ENCODE peak calls at places on chromosome 10, in six cellular contexts. R is neuronal stem cell, U is IMR-90, Z is mesenchymal stem cell, J is trophoblast cell, M is H1. V is an unnamed sample.
A peak's percentile ranks its signal among the peaks of the same experiment; 100 is the strongest.

GRCh38 chr10:103840747-103841085 is 14.7 kb downstream of the SH3PXD2A start:
- DNase-seq in R (no peak), U (no peak), Z (no peak), J (no peak), M (no peak), V (no peak)

GRCh38 chr10:86256690-86257315 is 109.8 kb downstream of the GRID1 start:
- DNase-seq in R (no peak), U (no peak), Z (no peak), J (no peak), M (peak; percentile 22), V (peak; percentile 5)

GRCh38 chr10:100146875-100147665 is 38.8 kb downstream of the ERLIN1 start:
- DNase-seq in R (no peak), U (no peak), Z (peak; percentile 14), J (peak; percentile 72), M (no peak), V (no peak)

GRCh38 chr10:58660577-58661255 is 148.0 kb downstream of the BICC1 start:
- DNase-seq in R (no peak), U (no peak), Z (no peak), J (no peak), M (no peak), V (no peak)

GRCh38 chr10:113849140-113849803 is 4.6 kb downstream of the DCLRE1A start:
- DNase-seq in R (no peak), U (no peak), Z (no peak), J (no peak), M (no peak), V (no peak)

GRCh38 chr10:90148121-90148855 is 446.9 kb downstream of the KIF20B start:
- DNase-seq in R (peak; percentile 14), U (peak; percentile 22), Z (peak; percentile 59), J (peak; percentile 45), M (no peak), V (no peak)

GRCh38 chr10:73941300-73941699 is 30.4 kb downstream of the PLAU start:
- DNase-seq in R (no peak), U (no peak), Z (peak; percentile 38), J (no peak), M (no peak), V (no peak)

GRCh38 chr10:64430690-64431323 is 909.6 kb downstream of the REEP3 start:
- DNase-seq in R (peak; percentile 59), U (no peak), Z (no peak), J (no peak), M (peak; percentile 54), V (peak; percentile 80)

GRCh38 chr10:103645141-103646054 is 151.9 kb downstream of the NEURL1 start:
- DNase-seq in R (no peak), U (peak; percentile 99), Z (peak; percentile 69), J (peak; percentile 75), M (no peak), V (no peak)

GRCh38 chr10:44030681-44031080 is 354.2 kb downstream of the CXCL12 start:
- DNase-seq in R (no peak), U (no peak), Z (no peak), J (no peak), M (no peak), V (no peak)

GRCh38 chr10:3255616-3256015 is 83.0 kb upstream of the PITRM1 start:
- DNase-seq in R (no peak), U (no peak), Z (no peak), J (no peak), M (no peak), V (no peak)

GRCh38 chr10:3418041-3418760 is 245.6 kb upstream of the PITRM1 start:
- DNase-seq in R (no peak), U (no peak), Z (no peak), J (peak; percentile 84), M (no peak), V (no peak)

GRCh38 chr10:88243847-88244730 is 339.0 kb downstream of the RNLS start:
- DNase-seq in R (no peak), U (peak; percentile 87), Z (peak; percentile 35), J (no peak), M (no peak), V (no peak)

GRCh38 chr10:44975487-44976331 is 2.9 kb downstream of the DEPP1 start:
- DNase-seq in R (no peak), U (peak; percentile 76), Z (peak; percentile 85), J (peak; percentile 25), M (peak; percentile 60), V (peak; percentile 59)

GRCh38 chr10:7756360-7756992 is 31.3 kb downstream of the KIN start:
- DNase-seq in R (no peak), U (peak; percentile 8), Z (peak; percentile 18), J (peak; percentile 49), M (no peak), V (peak; percentile 40)

GRCh38 chr10:119778776-119779445 is 53.1 kb downstream of the INPP5F start:
- DNase-seq in R (no peak), U (no peak), Z (no peak), J (peak; percentile 87), M (no peak), V (no peak)

GRCh38 chr10:106618611-106619010 is 545.9 kb downstream of the SORCS1 start:
- DNase-seq in R (no peak), U (no peak), Z (no peak), J (no peak), M (no peak), V (no peak)

GRCh38 chr10:71597821-71598498 is 121.6 kb downstream of the C10orf105 start:
- DNase-seq in R (no peak), U (no peak), Z (no peak), J (peak; percentile 16), M (no peak), V (no peak)

GRCh38 chr10:96395931-96396877 is 37.4 kb upstream of the OPALIN start:
- DNase-seq in R (peak; percentile 62), U (peak; percentile 67), Z (peak; percentile 62), J (peak; percentile 74), M (peak; percentile 79), V (peak; percentile 82)

GRCh38 chr10:97718659-97719142 is 5.2 kb downstream of the MARVELD1 start:
- DNase-seq in R (no peak), U (no peak), Z (no peak), J (peak; percentile 100), M (no peak), V (no peak)

GRCh38 chr10:93438796-93439253 is 43.3 kb downstream of the MYOF start:
- DNase-seq in R (no peak), U (no peak), Z (no peak), J (peak; percentile 83), M (no peak), V (peak; percentile 89)

DNA sequence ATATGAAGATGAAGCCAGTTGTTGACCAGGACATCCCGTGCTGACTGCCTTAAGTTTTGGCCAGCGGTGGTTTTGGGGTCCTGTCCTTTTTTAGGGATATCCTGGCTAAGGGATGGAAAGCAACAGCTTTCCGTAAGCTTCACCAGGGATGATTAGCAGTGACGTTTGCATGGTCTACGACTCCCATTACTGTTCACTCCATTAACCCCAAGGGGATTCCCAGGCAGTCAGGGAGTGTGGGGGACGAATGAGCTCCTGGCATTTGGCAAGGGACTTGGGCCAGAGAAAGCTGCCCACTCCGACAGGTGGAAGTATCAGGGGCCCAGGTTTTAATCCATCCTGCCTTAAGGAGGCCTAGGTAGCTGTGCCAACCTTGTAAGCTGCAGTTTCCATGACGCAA is 66.8 kb downstream of the ITGB1 start:
- DNase-seq in R (no peak), U (no peak), Z (no peak), J (no peak), M (no peak), V (no peak)
- H4K91ac ChIP-seq in R (no peak overlapping the region), U (no peak overlapping the region), Z (no peak overlapping the region), J (no peak overlapping the region), M (no peak overlapping the region), V (no peak overlapping the region)

DNA sequence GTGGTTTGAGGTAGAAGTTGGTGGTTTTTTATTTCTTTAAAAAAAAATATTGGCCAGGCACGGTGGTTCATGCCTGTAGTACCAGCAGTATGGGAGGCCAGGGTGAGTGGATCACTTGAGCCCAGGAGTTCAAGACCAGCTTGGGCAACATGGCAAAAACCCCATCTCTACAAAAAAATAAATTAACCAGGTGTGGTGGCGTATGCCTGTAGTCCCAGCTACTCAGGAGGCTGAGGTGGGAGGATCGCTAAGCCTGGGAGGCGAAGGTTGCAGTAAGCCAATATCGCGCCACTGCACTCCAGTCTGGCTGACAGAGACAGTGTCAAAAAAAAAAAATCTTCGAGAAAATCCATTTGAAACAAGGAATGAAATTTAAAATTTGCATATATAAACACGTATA is 1.1 kb downstream of the IL2RA start:
- DNase-seq in R (no peak), U (no peak), Z (no peak), J (no peak), M (no peak), V (no peak)
- H4K91ac ChIP-seq in R (no peak overlapping the region), U (no peak overlapping the region), Z (no peak overlapping the region), J (no peak overlapping the region), M (no peak overlapping the region), V (no peak overlapping the region)

DNA sequence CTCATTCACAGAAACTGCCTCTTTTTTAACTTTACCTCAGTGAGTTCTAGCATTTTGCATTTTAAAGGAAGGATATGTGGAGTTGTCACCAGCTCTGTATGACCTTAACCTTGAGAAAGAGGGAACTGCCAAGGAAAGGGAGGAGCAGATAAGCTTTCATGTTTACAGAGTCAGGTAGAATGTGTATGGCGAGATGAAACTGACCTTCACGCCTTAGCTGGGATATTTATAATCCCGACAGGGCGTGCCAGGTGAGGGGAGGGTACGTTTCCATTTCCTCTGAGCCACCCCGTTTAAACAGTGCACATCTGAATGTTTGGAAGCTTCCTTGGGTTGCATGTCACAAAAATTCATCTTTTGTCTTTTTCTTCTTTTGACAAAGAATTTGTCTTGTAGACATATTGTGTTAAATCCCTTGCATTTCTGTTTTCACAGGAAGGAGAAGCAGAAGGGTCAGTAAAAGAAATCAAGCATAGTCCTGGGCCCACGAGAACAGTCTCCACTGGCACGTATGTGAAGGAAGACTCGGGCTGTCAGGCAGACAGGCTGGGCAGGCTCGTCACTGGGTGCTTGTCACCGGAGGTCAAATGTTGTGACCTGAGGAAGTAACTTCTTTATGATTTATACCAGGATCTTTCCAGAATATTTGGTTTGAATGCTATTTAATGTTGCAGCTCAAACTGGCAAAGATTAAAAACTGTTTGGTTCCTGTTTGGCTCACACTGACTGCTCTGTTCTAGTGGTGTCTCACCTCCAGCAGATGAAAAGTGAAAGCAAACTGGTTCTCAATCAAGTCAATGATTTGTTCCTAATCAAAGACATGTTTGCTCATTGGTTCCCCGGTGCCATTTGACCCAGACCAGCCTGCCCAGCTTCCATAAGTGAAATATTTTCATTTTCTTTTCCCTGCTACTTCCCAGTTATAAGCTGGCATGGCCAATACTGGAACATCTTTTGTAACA is 16.1 kb downstream of the OPTN start:
- DNase-seq in R (no peak), U (no peak), Z (no peak), J (no peak), M (no peak), V (no peak)
- H4K91ac ChIP-seq in R (no peak overlapping the region), U (no peak overlapping the region), Z (no peak overlapping the region), J (no peak overlapping the region), M (no peak overlapping the region), V (no peak overlapping the region)

GRCh38 chr10:79311581-79312407 is 35.5 kb upstream of the PPIF start:
- DNase-seq in R (no peak), U (no peak), Z (no peak), J (no peak), M (no peak), V (no peak)
- H4K91ac ChIP-seq in R (no peak overlapping the region), U (no peak overlapping the region), Z (no peak overlapping the region), J (no peak overlapping the region), M (no peak overlapping the region), V (no peak overlapping the region)

V was measured in H9.